ENCODE peak calls at places on chromosome 16, in five cellular contexts. One of them, this sample, is unnamed.

GRCh38 chr16:18979936-18980335 is 3.8 kb upstream of the TMC7 start:
- DNase-seq in H9: no peak
- DNase-seq in AG09309: no peak
- DNase-seq in progenitor cell of endocrine pancreas: no peak
- DNase-seq in T-helper 2 cell: no peak
- DNase-seq in this sample: peak; percentile 17

GRCh38 chr16:2235695-2236361 is 416 bp upstream of the DNASE1L2 start:
- DNase-seq in progenitor cell of endocrine pancreas: no peak
- DNase-seq in AG09309: no peak
- DNase-seq in H9: no peak
- DNase-seq in T-helper 2 cell: no peak
- DNase-seq in this sample: no peak

GRCh38 chr16:30622455-30623032 is 12.4 kb upstream of the ZNF689 start:
- DNase-seq in AG09309: no peak
- DNase-seq in progenitor cell of endocrine pancreas: no peak
- DNase-seq in T-helper 2 cell: no peak
- DNase-seq in H9: no peak
- DNase-seq in this sample: no peak

GRCh38 chr16:55443855-55444254 is 35.1 kb upstream of the MMP2 start:
- DNase-seq in progenitor cell of endocrine pancreas: no peak
- DNase-seq in AG09309: no peak
- DNase-seq in T-helper 2 cell: no peak
- DNase-seq in H9: no peak
- DNase-seq in this sample: no peak

GRCh38 chr16:57609541-57610401 is 18.7 kb upstream of the ADGRG1 start:
- DNase-seq in T-helper 2 cell: no peak
- DNase-seq in H9: peak; percentile 30
- DNase-seq in AG09309: no peak
- DNase-seq in progenitor cell of endocrine pancreas: no peak
- DNase-seq in this sample: peak; percentile 45

GRCh38 chr16:56610017-56610608 is 1.7 kb downstream of the MT2A start:
- DNase-seq in progenitor cell of endocrine pancreas: no peak
- DNase-seq in AG09309: peak; percentile 85
- DNase-seq in T-helper 2 cell: no peak
- DNase-seq in H9: no peak
- DNase-seq in this sample: no peak

GRCh38 chr16:49881890-49882289 is 26.0 kb upstream of the ZNF423 start:
- DNase-seq in AG09309: no peak
- DNase-seq in T-helper 2 cell: no peak
- DNase-seq in progenitor cell of endocrine pancreas: no peak
- DNase-seq in H9: no peak
- DNase-seq in this sample: no peak

GRCh38 chr16:75306102-75306762 is 54.8 kb upstream of the BCAR1 start:
- DNase-seq in H9: no peak
- DNase-seq in T-helper 2 cell: no peak
- DNase-seq in AG09309: no peak
- DNase-seq in progenitor cell of endocrine pancreas: no peak
- DNase-seq in this sample: no peak

GRCh38 chr16:53611151-53611802 is 92.4 kb downstream of the RPGRIP1L start:
- DNase-seq in H9: no peak
- DNase-seq in progenitor cell of endocrine pancreas: no peak
- DNase-seq in T-helper 2 cell: no peak
- DNase-seq in AG09309: no peak
- DNase-seq in this sample: no peak

GRCh38 chr16:89593841-89594240 is 18.3 kb downstream of the CPNE7 start:
- DNase-seq in T-helper 2 cell: no peak
- DNase-seq in progenitor cell of endocrine pancreas: no peak
- DNase-seq in H9: no peak
- DNase-seq in AG09309: no peak
- DNase-seq in this sample: no peak

GRCh38 chr16:20846030-20846429 is 39.7 kb downstream of the REXO5 start:
- DNase-seq in AG09309: no peak
- DNase-seq in progenitor cell of endocrine pancreas: no peak
- DNase-seq in H9: no peak
- DNase-seq in T-helper 2 cell: no peak
- DNase-seq in this sample: no peak

GRCh38 chr16:85234310-85235235 is 122.3 kb upstream of the CIBAR2 start:
- DNase-seq in AG09309: no peak
- DNase-seq in H9: peak; percentile 97
- DNase-seq in progenitor cell of endocrine pancreas: peak; percentile 56
- DNase-seq in T-helper 2 cell: no peak
- DNase-seq in this sample: no peak

GRCh38 chr16:74657873-74658642 is 8.6 kb downstream of the RFWD3 start:
- DNase-seq in H9: no peak
- DNase-seq in progenitor cell of endocrine pancreas: no peak
- DNase-seq in AG09309: no peak
- DNase-seq in T-helper 2 cell: no peak
- DNase-seq in this sample: no peak

GRCh38 chr16:86886651-86887050 is 308.3 kb downstream of the FOXL1 start:
- DNase-seq in progenitor cell of endocrine pancreas: no peak
- DNase-seq in H9: no peak
- DNase-seq in T-helper 2 cell: no peak
- DNase-seq in AG09309: no peak
- DNase-seq in this sample: no peak

GRCh38 chr16:50320310-50320709 is 48.5 kb downstream of the BRD7 start:
- DNase-seq in T-helper 2 cell: no peak
- DNase-seq in AG09309: no peak
- DNase-seq in progenitor cell of endocrine pancreas: no peak
- DNase-seq in H9: no peak
- DNase-seq in this sample: no peak